ENCODE peak calls at places on chromosomes 4 and X, in four cellular contexts. Y is H9, B is H1, V is mesendoderm. Z is an unnamed sample.
A peak's percentile ranks its signal among the peaks of the same experiment; 100 is the strongest.

GRCh38 chr4:175998782-175999181 is 66.9 kb upstream of the WDR17 start:
- DNase-seq in V (peak; percentile 93), B (peak; percentile 72), Y (peak; percentile 51), Z (no peak)

GRCh38 chrX:18158963-18159362 is 61.7 kb downstream of the BEND2 start:
- DNase-seq in V (no peak), B (no peak), Y (no peak), Z (no peak)

GRCh38 chrX:133475521-133475920 is 60.2 kb upstream of the GPC4 start:
- DNase-seq in B (no peak), Y (no peak), V (no peak), Z (no peak)

GRCh38 chrX:989959-990510 is 222.4 kb downstream of the CRLF2 start:
- DNase-seq in B (no peak), V (peak; percentile 70), Y (peak; percentile 87), Z (peak; percentile 56)

GRCh38 chr4:80233390-80233789 is 33.1 kb upstream of the FGF5 start:
- DNase-seq in B (no peak), Y (no peak), V (no peak), Z (no peak)

GRCh38 chr4:77538574-77539157 is 67.0 kb upstream of the CXCL13 start:
- DNase-seq in Y (no peak), V (no peak), B (no peak), Z (no peak)

GRCh38 chr4:130648570-130648969 is 1552.6 kb downstream of the C4orf33 start:
- DNase-seq in V (no peak), Y (no peak), B (no peak), Z (no peak)

GRCh38 chr4:30875659-30876269 is 155.6 kb downstream of the PCDH7 start:
- DNase-seq in Y (no peak), B (no peak), V (no peak), Z (peak; percentile 38)

DNA sequence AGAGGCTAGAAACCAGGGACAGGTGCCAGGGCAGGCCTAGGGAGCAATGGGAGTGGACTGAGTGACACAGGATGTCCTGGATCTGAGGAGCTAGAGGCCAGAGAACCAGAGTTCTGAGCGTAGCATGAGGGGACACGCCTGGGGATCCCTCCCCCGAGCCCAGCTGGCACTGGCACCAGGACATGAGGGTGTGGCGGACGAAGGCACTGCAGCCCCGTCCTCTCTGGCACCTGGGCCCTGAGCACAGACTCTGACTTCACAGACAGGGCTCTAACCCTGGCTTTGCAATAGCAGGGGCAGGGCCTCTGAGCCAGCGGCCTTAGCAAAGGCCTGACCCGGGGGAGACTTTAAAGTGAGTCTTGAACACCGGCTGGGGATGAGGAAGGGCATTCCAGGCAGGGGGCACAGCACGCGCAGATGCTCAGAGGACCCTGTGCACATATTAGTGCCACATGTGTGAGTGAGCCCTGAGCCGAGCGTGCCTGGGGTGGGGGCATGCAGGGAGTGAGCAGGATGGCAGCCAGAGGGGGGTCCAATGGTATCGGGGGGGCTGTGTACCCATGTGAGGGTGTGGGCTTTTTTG is 214.2 kb upstream of the PSAPL1 start:
- DNase-seq in Y (no peak), B (no peak), V (no peak), Z (no peak)
- H2BK15ac ChIP-seq in Y (no peak overlapping the region), B (peak overlapping the region; percentile 61), V (no peak overlapping the region), Z (peak overlapping the region; percentile 52)

DNA sequence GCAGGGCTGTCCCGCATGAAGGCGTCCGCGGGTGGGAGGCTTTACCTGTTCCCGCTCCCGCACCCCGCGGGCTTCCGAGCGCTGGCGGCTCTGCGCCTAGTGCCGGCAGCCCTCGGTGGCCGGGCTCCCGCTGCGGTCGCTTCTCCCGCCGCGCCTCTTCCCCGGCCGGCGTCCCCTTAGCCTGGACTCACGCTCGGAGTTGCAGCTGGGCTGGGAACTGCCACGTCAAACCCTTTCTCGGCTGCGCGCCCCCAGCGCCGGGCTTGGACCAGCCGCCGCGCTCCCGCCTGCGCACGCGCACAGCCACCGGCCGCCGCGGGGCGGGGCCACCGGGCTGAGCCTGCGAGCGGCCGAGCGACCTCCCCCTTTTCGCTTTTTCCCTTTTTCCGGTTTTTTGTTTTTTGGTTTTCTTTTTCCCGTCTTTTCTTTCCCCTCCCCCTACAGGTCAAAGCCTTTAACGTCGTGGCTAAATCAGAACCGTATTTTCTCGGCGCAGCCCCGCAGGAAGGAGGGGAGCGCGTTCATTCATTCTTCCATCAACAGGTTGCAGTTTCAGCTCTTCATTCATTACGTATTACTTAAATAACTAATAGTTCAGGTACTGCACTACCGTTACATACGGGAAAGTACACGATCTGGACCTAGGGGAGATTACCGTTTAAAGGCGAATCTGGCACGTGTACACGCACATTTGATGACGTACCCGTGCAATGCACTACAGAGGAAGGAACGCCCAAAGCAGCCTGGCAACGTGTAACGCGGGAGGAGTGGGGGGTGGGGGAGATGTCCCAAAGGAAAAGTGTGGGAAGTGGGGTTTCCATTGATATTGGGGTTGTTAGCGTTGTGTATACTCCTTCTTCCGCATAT is at the start of gene SEC24D:
- DNase-seq in B (peak; percentile 95), V (peak; percentile 93), Y (peak; percentile 93), Z (peak; percentile 87)
- H3K4ac ChIP-seq in B (peak within 1 kb of the TSS; percentile 15), V (peak within 1 kb of the TSS; percentile 95), Y (no peak within 1 kb of the TSS), Z (peak within 1 kb of the TSS; percentile 98)

GRCh38 chr4:85806346-85806745 is 331.4 kb downstream of the ARHGAP24 start:
- DNase-seq in B (no peak), V (no peak), Y (no peak), Z (no peak)
- H3K56ac ChIP-seq in B (no peak overlapping the region), V (no peak overlapping the region), Y (no peak overlapping the region), Z (no peak overlapping the region)

DNA sequence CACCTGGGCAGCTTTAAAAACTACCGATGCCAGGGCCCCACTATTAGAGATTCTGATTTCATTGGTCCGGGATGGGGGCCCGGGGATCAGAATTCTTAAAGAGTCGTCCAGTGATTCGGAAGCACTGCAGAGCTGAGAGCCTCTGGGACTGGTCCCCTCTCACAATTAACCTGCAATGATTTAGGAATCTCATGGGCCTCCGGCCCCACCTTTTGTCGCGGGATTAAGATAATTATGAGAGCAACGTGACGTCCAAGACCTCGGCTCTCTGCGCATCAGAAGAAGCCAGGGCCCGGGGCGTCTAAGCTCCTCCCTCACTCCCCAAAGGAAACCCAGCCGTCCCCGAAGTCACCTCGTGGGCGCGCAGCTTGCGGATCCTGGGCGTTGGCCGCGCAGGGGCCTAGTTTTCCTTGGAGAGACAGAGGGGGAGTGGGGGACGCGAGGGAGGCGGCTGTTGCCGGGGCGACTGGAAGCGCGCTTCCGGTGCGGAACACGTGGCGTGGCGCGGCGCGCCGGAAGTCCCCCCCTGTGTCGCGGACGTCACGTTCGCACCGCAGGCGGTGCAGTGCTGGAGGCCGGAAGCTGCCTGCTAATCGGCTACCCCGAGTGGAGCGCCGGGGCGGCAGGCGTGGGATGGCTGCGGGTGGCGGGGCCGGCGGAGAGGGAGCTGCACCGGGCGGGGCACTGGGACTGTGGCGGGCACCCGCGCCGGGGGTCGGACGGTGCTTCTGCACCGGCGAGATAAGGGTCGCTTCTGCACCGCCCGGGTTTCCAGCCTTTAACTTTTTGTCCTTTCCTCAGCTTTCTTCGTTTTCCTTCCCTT is at the start of gene GEMIN8:
- DNase-seq in V (peak; percentile 94), B (peak; percentile 85), Y (peak; percentile 84), Z (peak; percentile 91)
- H2BK15ac ChIP-seq in V (no peak within 1 kb of the TSS), B (no peak within 1 kb of the TSS), Y (no peak within 1 kb of the TSS), Z (no peak within 1 kb of the TSS)

DNA sequence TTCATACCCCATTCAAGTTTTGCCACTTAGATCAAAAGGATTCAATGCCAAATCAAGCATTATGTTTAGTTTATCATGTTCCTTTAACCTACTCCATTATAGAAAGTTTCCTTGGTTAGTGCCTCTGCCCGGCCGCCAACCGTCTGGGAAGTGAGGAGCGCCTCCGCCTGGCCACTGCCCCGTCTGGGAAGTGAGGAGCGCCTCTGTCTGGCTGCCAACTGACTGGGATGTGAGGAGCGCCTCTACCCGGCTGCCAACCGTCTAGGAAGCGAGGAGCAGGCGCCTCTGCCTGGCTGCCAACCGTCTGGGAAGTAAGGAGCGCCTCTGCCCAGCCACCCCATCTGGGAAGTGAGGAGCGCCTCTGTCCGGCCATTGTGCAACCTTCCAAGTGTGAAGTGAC is 36.3 kb upstream of the PDGFRA start:
- DNase-seq in Y (peak; percentile 37), B (no peak), V (no peak), Z (no peak)
- H3K4ac ChIP-seq in Y (no peak overlapping the region), B (no peak overlapping the region), V (no peak overlapping the region), Z (no peak overlapping the region)

DNA sequence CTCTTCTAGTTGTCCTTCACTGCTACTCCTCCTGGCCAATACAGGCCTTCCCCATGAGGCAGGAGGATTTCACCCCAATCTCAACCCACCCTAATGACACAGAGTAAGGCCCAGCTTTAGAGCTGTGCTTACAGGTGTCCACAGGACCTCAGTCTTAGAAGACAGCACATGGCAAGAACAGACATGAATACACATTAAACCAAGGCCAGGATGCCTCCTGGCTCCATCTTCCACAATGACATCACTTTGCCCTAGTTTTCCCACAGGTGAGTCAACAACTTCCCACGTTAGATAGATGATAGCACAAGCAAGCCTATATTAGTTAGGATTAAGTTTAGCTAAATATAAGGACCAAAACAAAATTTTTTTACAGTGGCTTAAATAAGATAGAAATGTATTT is 63.8 kb upstream of the NOCT start:
- DNase-seq in Y (no peak), B (peak; percentile 22), V (no peak), Z (no peak)
- H3K56ac ChIP-seq in Y (no peak overlapping the region), B (no peak overlapping the region), V (no peak overlapping the region), Z (no peak overlapping the region)

GRCh38 chrX:16882702-16883486 is 12.7 kb upstream of the RBBP7 start:
- DNase-seq in Y (peak; percentile 79), B (peak; percentile 66), V (peak; percentile 69), Z (peak; percentile 64)
- H2BK15ac ChIP-seq in Y (no peak overlapping the region), B (no peak overlapping the region), V (no peak overlapping the region), Z (no peak overlapping the region)

DNA sequence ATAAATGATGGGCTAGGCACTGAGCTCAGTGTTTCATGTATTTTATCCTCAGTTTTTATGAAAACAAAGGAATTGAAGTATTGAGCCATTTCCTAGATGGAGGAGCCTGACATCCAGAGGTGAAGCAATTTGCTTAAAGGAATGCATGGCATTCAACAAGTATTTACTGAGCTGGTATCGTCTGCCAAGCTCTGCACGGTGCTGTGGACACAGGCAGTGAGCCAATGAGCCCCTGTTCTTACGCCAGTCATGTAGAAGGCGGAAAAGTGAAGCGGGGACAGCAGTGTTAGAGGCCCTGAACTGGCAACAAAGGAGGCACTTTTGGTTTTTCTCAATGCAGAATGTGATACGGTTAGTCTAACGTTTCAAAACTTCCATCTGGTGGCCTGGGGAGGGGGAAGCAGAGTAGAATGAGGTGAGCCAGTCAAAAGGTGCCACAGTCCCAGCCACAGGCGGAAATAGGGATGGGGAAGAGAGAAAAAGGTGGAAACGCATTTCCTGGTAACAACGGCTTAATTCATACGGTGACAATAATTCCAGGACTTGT is 134.1 kb downstream of the AFAP1 start:
- DNase-seq in V (peak; percentile 91), B (no peak), Y (no peak), Z (peak; percentile 95)
- H3K4ac ChIP-seq in V (no peak overlapping the region), B (no peak overlapping the region), Y (no peak overlapping the region), Z (peak overlapping the region; percentile 83)

DNA sequence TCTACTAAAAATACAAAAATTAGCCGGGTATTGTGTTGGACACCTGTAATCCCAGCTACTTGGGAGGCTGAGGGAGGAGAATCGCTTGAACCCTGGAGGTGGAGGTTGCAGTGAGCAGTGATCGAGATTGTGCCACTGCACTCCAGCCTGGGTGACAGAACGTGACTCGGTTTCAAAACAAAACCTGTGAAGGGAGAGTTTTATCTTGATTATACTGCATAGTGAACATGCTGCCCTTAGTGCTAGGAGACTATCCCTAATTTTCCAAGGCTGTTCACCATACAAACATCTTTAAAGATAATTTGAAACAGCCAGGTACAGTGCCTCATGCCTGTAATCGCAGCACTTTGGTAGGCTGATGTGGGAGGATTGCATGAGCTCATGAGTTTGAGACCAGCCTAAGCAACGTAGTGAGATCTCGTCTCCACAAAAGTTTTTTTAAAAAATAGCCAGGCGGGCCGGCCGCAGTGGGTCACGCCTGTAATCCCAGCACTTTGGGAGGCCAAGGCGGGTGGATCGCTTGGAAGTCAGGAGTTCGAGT is 6.2 kb downstream of the AFF1 start:
- DNase-seq in B (no peak), V (no peak), Y (no peak), Z (no peak)
- H3K56ac ChIP-seq in B (no peak overlapping the region), V (no peak overlapping the region), Y (no peak overlapping the region), Z (no peak overlapping the region)

Z was measured in IMR-90.